ENCODE peak calls at places on chromosome 13, in seven cellular contexts. K is esophagus squamous epithelium, F is iris pigment epithelial cell, A is EL, U is astrocyte of the spinal cord, W is NT2/D1, R is C1 segment of cervical spinal cord. G is an unnamed sample.

GRCh38 chr13:32022292-32022691 is 9.3 kb upstream of the FRY start:
- DNase-seq in K (no peak), F (no peak), A (no peak), U (no peak), W (no peak), R (no peak), G (no peak)

GRCh38 chr13:36259361-36260137 is 38.1 kb downstream of the CCDC169 start:
- DNase-seq in K (no peak), F (no peak), A (no peak), U (no peak), W (no peak), R (no peak), G (no peak)

GRCh38 chr13:52599037-52599852 is 43.0 kb upstream of the HNRNPA1L2 start:
- DNase-seq in K (no peak), F (peak), A (peak), U (peak), W (no peak), R (no peak), G (no peak)

GRCh38 chr13:91248249-91248648 is 99.2 kb upstream of the MIR17HG start:
- DNase-seq in K (no peak), F (no peak), A (no peak), U (no peak), W (no peak), R (no peak), G (no peak)

GRCh38 chr13:60332682-60333081 is 64.3 kb upstream of the TDRD3 start:
- DNase-seq in K (no peak), F (no peak), A (no peak), U (no peak), W (no peak), R (no peak), G (no peak)

GRCh38 chr13:32905864-32906180 is 110.4 kb upstream of the KL start:
- DNase-seq in K (no peak), F (peak), A (no peak), U (peak), W (no peak), R (no peak), G (no peak)

GRCh38 chr13:50425772-50426171 is 410.5 kb downstream of the KCNRG start:
- DNase-seq in K (no peak), F (no peak), A (no peak), U (no peak), W (no peak), R (no peak), G (no peak)

GRCh38 chr13:106197506-106197905 is 338.0 kb downstream of the EFNB2 start:
- DNase-seq in K (no peak), F (no peak), A (no peak), U (no peak), W (no peak), R (no peak), G (no peak)

GRCh38 chr13:45658586-45659235 is 43.2 kb upstream of the ERICH6B start:
- DNase-seq in K (no peak), F (peak), A (peak), U (peak), W (no peak), R (no peak), G (no peak)

GRCh38 chr13:36288794-36289391 is 8.7 kb downstream of the CCDC169 start:
- DNase-seq in K (no peak), F (no peak), A (no peak), U (peak), W (no peak), R (no peak), G (no peak)

GRCh38 chr13:102244617-102245227 is 157.1 kb downstream of the FGF14 start:
- DNase-seq in K (no peak), F (no peak), A (no peak), U (no peak), W (no peak), R (no peak), G (no peak)

GRCh38 chr13:20525144-20525600 is 485 bp downstream of the CRYL1 start:
- DNase-seq in K (no peak), F (no peak), A (peak), U (no peak), W (no peak), R (peak), G (peak)

GRCh38 chr13:109904218-109904617 is 117.8 kb upstream of the IRS2 start:
- DNase-seq in K (no peak), F (peak), A (peak), U (no peak), W (peak), R (no peak), G (no peak)

GRCh38 chr13:110913322-110913721 is 1.5 kb downstream of the ANKRD10 start:
- DNase-seq in K (no peak), F (no peak), A (no peak), U (no peak), W (no peak), R (no peak), G (peak)

G was measured in gastrocnemius medialis.